ENCODE peak calls at places on chromosomes 13 and 19, in five cellular contexts. R is prostate gland, M is GM12891, F is K562, J is transverse colon. I is an unnamed sample.

GRCh38 chr19:13441810-13442512 is 64.3 kb downstream of the CACNA1A start:
- DNase-seq in J (peak), R (no peak), M (peak), F (peak), I (peak)

GRCh38 chr19:10462557-10462956 is 40.6 kb downstream of the KEAP1 start:
- DNase-seq in R (no peak), J (no peak), M (no peak), F (peak), I (no peak)

GRCh38 chr13:42893346-42893745 is 98.7 kb downstream of the EPSTI1 start:
- DNase-seq in F (no peak), J (no peak), M (no peak), R (no peak), I (no peak)

GRCh38 chr13:25178070-25178469 is 6.0 kb upstream of the AMER2 start:
- DNase-seq in J (no peak), M (no peak), F (no peak), R (no peak), I (no peak)

GRCh38 chr13:111202149-111202548 is 87.0 kb downstream of the ARHGEF7 start:
- DNase-seq in M (no peak), R (no peak), F (no peak), J (no peak), I (no peak)

GRCh38 chr19:19214892-19215291 is 3.1 kb downstream of the NCAN start:
- DNase-seq in M (no peak), F (peak), R (no peak), J (no peak), I (no peak)

GRCh38 chr13:111972261-111972780 is 94.6 kb upstream of the SOX1 start:
- DNase-seq in R (no peak), J (no peak), M (no peak), F (no peak), I (no peak)

GRCh38 chr19:40279120-40279551 is 6.0 kb downstream of the AKT2 start:
- DNase-seq in M (no peak), F (no peak), J (peak), R (no peak), I (no peak)

GRCh38 chr19:45995715-45996385 is 583 bp downstream of the CCDC61 start:
- DNase-seq in J (no peak), F (peak), R (no peak), M (no peak), I (no peak)

GRCh38 chr13:113493315-113493951 is 2.9 kb upstream of the DCUN1D2 start:
- DNase-seq in R (peak), M (no peak), J (no peak), F (peak), I (no peak)

GRCh38 chr13:111219306-111219705 is 101.1 kb upstream of the TEX29 start:
- DNase-seq in F (no peak), R (no peak), M (no peak), J (no peak), I (no peak)

GRCh38 chr13:112967666-112968379 is 1.2 kb upstream of the MCF2L start:
- DNase-seq in J (peak), R (no peak), M (no peak), F (no peak), I (no peak)

GRCh38 chr13:22938576-22938975 is 242.2 kb upstream of the SGCG start:
- DNase-seq in J (no peak), F (no peak), M (no peak), R (no peak), I (no peak)

GRCh38 chr19:1038995-1039645 is 787 bp upstream of the ABCA7 start:
- DNase-seq in F (peak), R (no peak), M (no peak), J (no peak), I (no peak)
- TF ChIP-seq POLR2AphosphoS5 in F (no peak), R (no peak), M (no peak), J (no peak), I (peak)

GRCh38 chr13:30479590-30480219 is 14.0 kb upstream of the HMGB1 start:
- DNase-seq in R (no peak), J (no peak), M (no peak), F (no peak), I (no peak)
- TF ChIP-seq POLR2A in R (no peak), J (no peak), M (no peak), F (no peak), I (no peak)

GRCh38 chr19:4613258-4613751 is 26.0 kb upstream of the TNFAIP8L1 start:
- DNase-seq in R (no peak), F (no peak), J (no peak), M (no peak), I (no peak)
- TF ChIP-seq POLR2AphosphoS5 in R (no peak), F (no peak), J (no peak), M (no peak), I (no peak)

DNA sequence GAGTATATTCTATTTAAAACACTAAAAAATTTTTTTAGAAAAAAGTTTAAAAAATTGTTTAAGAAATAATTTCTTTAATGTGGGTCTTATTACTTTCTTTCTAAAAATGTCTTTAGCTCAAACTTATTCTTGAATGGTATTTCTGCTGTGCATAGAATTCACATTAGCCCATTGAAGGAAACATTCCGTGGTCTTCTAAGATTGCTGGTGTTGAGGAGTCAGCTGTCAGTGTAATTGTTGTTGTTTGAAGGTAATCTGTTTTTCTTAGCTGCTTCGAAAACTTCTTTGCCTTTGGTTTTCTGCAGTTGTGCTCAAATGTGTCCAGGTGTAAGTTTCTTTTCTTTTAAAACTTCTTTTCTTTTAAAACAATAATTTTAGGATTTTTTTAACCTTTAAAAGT is 85.4 kb upstream of the KLF12 start:
- DNase-seq in J (no peak), M (no peak), R (no peak), F (no peak), I (no peak)
- TF ChIP-seq POLR2A in J (no peak), M (no peak), R (no peak), F (no peak), I (no peak)

DNA sequence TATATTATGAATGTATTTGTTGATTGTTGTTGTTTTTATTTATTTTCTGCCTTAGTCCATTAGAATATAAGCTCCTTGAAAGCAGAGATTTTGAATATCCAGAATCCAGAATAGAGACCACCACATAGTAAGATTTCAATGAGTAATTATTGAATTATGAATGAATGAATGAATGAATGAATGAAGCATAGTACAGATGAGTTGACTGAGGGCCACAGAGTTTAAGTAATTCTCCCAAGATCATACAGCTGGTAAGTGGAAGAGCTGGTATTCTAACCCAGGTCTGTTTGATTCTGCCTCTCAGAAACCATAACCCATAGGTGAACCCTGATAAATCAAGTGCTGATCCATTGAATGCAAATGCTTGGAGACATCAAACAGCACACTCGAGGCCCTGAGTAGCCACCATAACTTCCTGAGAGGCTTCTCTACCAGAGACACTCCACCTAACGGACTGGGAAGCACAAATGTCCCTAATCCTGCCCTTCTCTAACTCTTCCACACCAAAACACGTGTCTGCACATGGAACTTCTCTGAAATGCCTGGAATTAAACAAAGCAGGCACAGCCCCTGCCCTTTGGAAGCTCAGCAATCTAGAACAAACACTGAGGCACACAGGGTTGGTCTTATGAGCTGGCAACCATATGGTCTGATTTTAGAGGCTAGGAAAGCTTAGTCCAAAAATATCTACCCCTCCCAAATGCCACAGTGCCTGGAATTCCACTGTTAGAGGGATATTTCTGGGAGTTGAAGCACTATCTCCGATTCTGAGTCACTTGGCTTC is 190.1 kb downstream of the FOXO1 start:
- DNase-seq in M (no peak), J (no peak), F (no peak), R (no peak), I (no peak)
- TF ChIP-seq POLR2AphosphoS5 in M (no peak), J (no peak), F (no peak), R (peak), I (no peak)

I was measured in GM12892.